ENCODE peak calls at places on chromosomes 12 and 14, in four cellular contexts. One of them, this sample, is unnamed.
A peak's percentile ranks its signal among the peaks of the same experiment; 100 is the strongest.

GRCh38 chr12:62886796-62887195 is 48.2 kb downstream of the PPM1H start:
- DNase-seq in effector memory CD4-positive, alpha-beta T cell: no peak
- DNase-seq in stomach: no peak
- DNase-seq in H1: no peak
- DNase-seq in this sample: no peak

GRCh38 chr14:90446405-90446804 is 49.6 kb downstream of the CALM1 start:
- DNase-seq in effector memory CD4-positive, alpha-beta T cell: no peak
- DNase-seq in stomach: no peak
- DNase-seq in H1: no peak
- DNase-seq in this sample: no peak

GRCh38 chr12:113077859-113078256 is 21.3 kb downstream of the DTX1 start:
- DNase-seq in effector memory CD4-positive, alpha-beta T cell: no peak
- DNase-seq in stomach: no peak
- DNase-seq in H1: no peak
- DNase-seq in this sample: no peak

GRCh38 chr14:75120546-75121291 is 6.1 kb downstream of the NEK9 start:
- DNase-seq in effector memory CD4-positive, alpha-beta T cell: no peak
- DNase-seq in stomach: no peak
- DNase-seq in H1: no peak
- DNase-seq in this sample: no peak

GRCh38 chr14:79040742-79041249 is 870.6 kb downstream of the NRXN3 start:
- DNase-seq in effector memory CD4-positive, alpha-beta T cell: no peak
- DNase-seq in stomach: no peak
- DNase-seq in H1: no peak
- DNase-seq in this sample: no peak

GRCh38 chr12:54304187-54304810 is 3.5 kb upstream of the NFE2 start:
- DNase-seq in effector memory CD4-positive, alpha-beta T cell: no peak
- DNase-seq in stomach: peak; percentile 88
- DNase-seq in H1: peak; percentile 59
- DNase-seq in this sample: peak; percentile 47

GRCh38 chr14:67883717-67884116 is 64.1 kb downstream of the RAD51B start:
- DNase-seq in effector memory CD4-positive, alpha-beta T cell: no peak
- DNase-seq in stomach: no peak
- DNase-seq in H1: no peak
- DNase-seq in this sample: no peak

GRCh38 chr12:110863161-110863560 is 16.4 kb downstream of the CCDC63 start:
- DNase-seq in effector memory CD4-positive, alpha-beta T cell: no peak
- DNase-seq in stomach: no peak
- DNase-seq in H1: no peak
- DNase-seq in this sample: no peak

GRCh38 chr12:54879132-54879531 is 24.8 kb downstream of the MUCL1 start:
- DNase-seq in effector memory CD4-positive, alpha-beta T cell: no peak
- DNase-seq in stomach: no peak
- DNase-seq in H1: no peak
- DNase-seq in this sample: no peak

GRCh38 chr14:31419179-31420012 is 954 bp downstream of the HEATR5A start:
- DNase-seq in effector memory CD4-positive, alpha-beta T cell: no peak
- DNase-seq in stomach: no peak
- DNase-seq in H1: no peak
- DNase-seq in this sample: no peak

GRCh38 chr12:131133015-131133905 is 179.6 kb downstream of the ADGRD1 start:
- DNase-seq in effector memory CD4-positive, alpha-beta T cell: no peak
- DNase-seq in stomach: no peak
- DNase-seq in H1: no peak
- DNase-seq in this sample: no peak

GRCh38 chr12:75666126-75666979 is 154.9 kb upstream of the KRR1 start:
- DNase-seq in effector memory CD4-positive, alpha-beta T cell: no peak
- DNase-seq in stomach: no peak
- DNase-seq in H1: no peak
- DNase-seq in this sample: no peak

GRCh38 chr14:89618309-89618708 is 201.3 kb upstream of the FOXN3 start:
- DNase-seq in effector memory CD4-positive, alpha-beta T cell: no peak
- DNase-seq in stomach: no peak
- DNase-seq in H1: no peak
- DNase-seq in this sample: no peak

GRCh38 chr14:77259025-77259715 is 11.8 kb downstream of the NGB start:
- DNase-seq in effector memory CD4-positive, alpha-beta T cell: no peak
- DNase-seq in stomach: no peak
- DNase-seq in H1: no peak
- DNase-seq in this sample: no peak

GRCh38 chr12:46473634-46474201 is 101.1 kb upstream of the SLC38A2 start:
- DNase-seq in effector memory CD4-positive, alpha-beta T cell: no peak
- DNase-seq in stomach: peak; percentile 71
- DNase-seq in H1: no peak
- DNase-seq in this sample: no peak

GRCh38 chr14:41830679-41831078 is 224.0 kb downstream of the LRFN5 start:
- DNase-seq in effector memory CD4-positive, alpha-beta T cell: no peak
- DNase-seq in stomach: no peak
- DNase-seq in H1: no peak
- DNase-seq in this sample: no peak

GRCh38 chr12:26126340-26127284 is 1.8 kb upstream of the BHLHE41 start:
- DNase-seq in effector memory CD4-positive, alpha-beta T cell: no peak
- DNase-seq in stomach: peak; percentile 86
- DNase-seq in H1: peak; percentile 85
- DNase-seq in this sample: peak; percentile 34

GRCh38 chr12:49875115-49875720 is 28.5 kb downstream of the FAIM2 start:
- DNase-seq in effector memory CD4-positive, alpha-beta T cell: no peak
- DNase-seq in stomach: no peak
- DNase-seq in H1: no peak
- DNase-seq in this sample: no peak

GRCh38 chr14:53103941-53104340 is 49.2 kb downstream of the DDHD1 start:
- DNase-seq in effector memory CD4-positive, alpha-beta T cell: no peak
- DNase-seq in stomach: no peak
- DNase-seq in H1: no peak
- DNase-seq in this sample: no peak

GRCh38 chr12:131371580-131372475 is 339.1 kb upstream of the SFSWAP start:
- DNase-seq in effector memory CD4-positive, alpha-beta T cell: no peak
- DNase-seq in stomach: no peak
- DNase-seq in H1: peak; percentile 24
- DNase-seq in this sample: no peak

GRCh38 chr12:57142727-57143126 is 4.7 kb downstream of the LRP1-AS start:
- DNase-seq in effector memory CD4-positive, alpha-beta T cell: no peak
- DNase-seq in stomach: no peak
- DNase-seq in H1: no peak
- DNase-seq in this sample: no peak

GRCh38 chr12:57139796-57140649 is 7.4 kb downstream of the LRP1-AS start:
- DNase-seq in effector memory CD4-positive, alpha-beta T cell: no peak
- DNase-seq in stomach: no peak
- DNase-seq in H1: no peak
- DNase-seq in this sample: no peak

GRCh38 chr12:57143454-57143853 is 4.0 kb downstream of the LRP1-AS start:
- DNase-seq in effector memory CD4-positive, alpha-beta T cell: no peak
- DNase-seq in stomach: no peak
- DNase-seq in H1: no peak
- DNase-seq in this sample: no peak

GRCh38 chr12:57142121-57142520 is 5.3 kb downstream of the LRP1-AS start:
- DNase-seq in effector memory CD4-positive, alpha-beta T cell: no peak
- DNase-seq in stomach: no peak
- DNase-seq in H1: no peak
- DNase-seq in this sample: no peak

DNA sequence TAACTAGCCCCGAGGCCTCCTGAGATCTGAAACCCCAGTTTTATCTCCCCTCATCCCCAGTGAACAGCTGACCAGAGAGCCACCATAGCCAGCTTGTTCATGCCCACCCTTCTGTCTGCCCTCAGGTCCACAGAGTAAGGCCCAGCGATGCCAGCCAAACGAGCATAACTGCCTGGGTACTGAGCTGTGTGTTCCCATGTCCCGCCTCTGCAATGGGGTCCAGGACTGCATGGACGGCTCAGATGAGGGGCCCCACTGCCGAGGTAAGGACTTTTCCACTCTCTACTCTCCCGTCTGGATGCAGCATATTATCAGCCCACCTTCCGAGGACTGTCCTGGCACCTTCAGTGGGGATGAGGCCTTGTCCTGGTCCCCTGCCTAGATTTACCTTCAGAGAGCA is 6.2 kb downstream of the LRP1-AS start:
- DNase-seq in effector memory CD4-positive, alpha-beta T cell: no peak
- DNase-seq in stomach: no peak
- DNase-seq in H1: no peak
- DNase-seq in this sample: no peak
- H3K4me1 ChIP-seq in effector memory CD4-positive, alpha-beta T cell: no peaks in the 10 kb centered on the region
- H3K4me1 ChIP-seq in stomach: peaks cover 31% of the 10 kb centered on the region
- H3K4me1 ChIP-seq in H1: peaks cover 7% of the 10 kb centered on the region
- H3K4me1 ChIP-seq in this sample: peaks cover 8% of the 10 kb centered on the region

GRCh38 chr12:121038861-121039654 is at the start of gene OASL:
- DNase-seq in effector memory CD4-positive, alpha-beta T cell: peak; percentile 74
- DNase-seq in stomach: peak; percentile 77
- DNase-seq in H1: no peak
- DNase-seq in this sample: no peak

GRCh38 chr12:121033625-121034349 is 5.3 kb downstream of the OASL start:
- DNase-seq in effector memory CD4-positive, alpha-beta T cell: peak; percentile 42
- DNase-seq in stomach: peak; percentile 38
- DNase-seq in H1: no peak
- DNase-seq in this sample: no peak

GRCh38 chr12:121034906-121035305 is 4.1 kb downstream of the OASL start:
- DNase-seq in effector memory CD4-positive, alpha-beta T cell: no peak
- DNase-seq in stomach: no peak
- DNase-seq in H1: no peak
- DNase-seq in this sample: no peak

DNA sequence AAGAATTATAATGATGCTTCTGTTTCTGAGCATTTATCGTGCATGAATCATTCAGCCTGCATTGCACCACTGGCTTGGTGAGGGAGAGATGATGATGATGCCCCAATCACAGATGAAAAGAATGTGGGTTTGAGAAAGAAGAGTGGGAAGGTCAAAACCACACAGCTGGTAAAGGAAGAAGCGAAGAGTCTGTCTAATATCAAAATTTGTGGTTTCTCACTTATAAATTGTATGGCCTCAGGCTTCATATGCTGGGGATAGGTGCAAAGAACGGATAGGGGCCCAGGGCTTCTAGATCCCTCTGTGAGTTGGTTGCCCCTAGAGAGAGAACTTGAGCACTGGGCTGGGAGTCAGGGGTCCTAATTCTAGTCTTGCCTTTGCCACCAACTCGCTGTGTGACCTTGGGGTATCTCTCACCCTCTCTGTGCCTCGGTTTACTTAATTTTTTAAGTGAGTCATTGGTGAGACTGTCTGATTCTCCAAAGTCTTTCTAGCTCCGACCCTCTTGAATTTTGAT is 2.2 kb downstream of the OASL start:
- DNase-seq in effector memory CD4-positive, alpha-beta T cell: no peak
- DNase-seq in stomach: no peak
- DNase-seq in H1: no peak
- DNase-seq in this sample: no peak
- H3K4me3 ChIP-seq in effector memory CD4-positive, alpha-beta T cell: no peak overlapping the region
- H3K4me3 ChIP-seq in stomach: peak overlapping the region; percentile 54
- H3K4me3 ChIP-seq in H1: no peak overlapping the region
- H3K4me3 ChIP-seq in this sample: no peak overlapping the region

DNA sequence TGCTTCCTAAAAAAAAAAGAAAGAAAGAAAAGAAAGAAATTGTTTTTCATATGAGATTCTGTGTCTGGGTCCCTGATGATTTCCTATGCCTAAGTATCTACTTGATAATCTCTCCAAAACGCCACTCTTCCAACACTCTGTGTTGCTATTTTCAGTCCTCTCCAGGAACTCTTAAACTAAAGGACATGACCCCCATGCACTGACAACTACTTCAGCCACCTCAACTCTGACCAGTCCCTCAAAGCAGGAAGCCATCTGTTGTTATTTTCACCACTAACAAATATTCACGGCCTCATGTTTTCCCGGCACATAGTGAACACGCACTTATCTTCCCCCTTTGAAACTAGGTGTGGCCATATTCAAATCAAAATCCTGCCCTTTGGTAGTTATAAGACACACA is 259.3 kb downstream of the PPFIA2 start:
- DNase-seq in effector memory CD4-positive, alpha-beta T cell: no peak
- DNase-seq in stomach: no peak
- DNase-seq in H1: no peak
- DNase-seq in this sample: no peak
- H3K4me1 ChIP-seq in effector memory CD4-positive, alpha-beta T cell: no peaks in the 10 kb centered on the region
- H3K4me1 ChIP-seq in stomach: no peaks in the 10 kb centered on the region
- H3K4me1 ChIP-seq in H1: no peaks in the 10 kb centered on the region
- H3K4me1 ChIP-seq in this sample: no peaks in the 10 kb centered on the region

GRCh38 chr14:101223561-101224162 is 320.1 kb upstream of the RTL1 start:
- DNase-seq in effector memory CD4-positive, alpha-beta T cell: no peak
- DNase-seq in stomach: no peak
- DNase-seq in H1: no peak
- DNase-seq in this sample: no peak
- H3K4me3 ChIP-seq in effector memory CD4-positive, alpha-beta T cell: no peak overlapping the region
- H3K4me3 ChIP-seq in stomach: no peak overlapping the region
- H3K4me3 ChIP-seq in H1: no peak overlapping the region
- H3K4me3 ChIP-seq in this sample: no peak overlapping the region

DNA sequence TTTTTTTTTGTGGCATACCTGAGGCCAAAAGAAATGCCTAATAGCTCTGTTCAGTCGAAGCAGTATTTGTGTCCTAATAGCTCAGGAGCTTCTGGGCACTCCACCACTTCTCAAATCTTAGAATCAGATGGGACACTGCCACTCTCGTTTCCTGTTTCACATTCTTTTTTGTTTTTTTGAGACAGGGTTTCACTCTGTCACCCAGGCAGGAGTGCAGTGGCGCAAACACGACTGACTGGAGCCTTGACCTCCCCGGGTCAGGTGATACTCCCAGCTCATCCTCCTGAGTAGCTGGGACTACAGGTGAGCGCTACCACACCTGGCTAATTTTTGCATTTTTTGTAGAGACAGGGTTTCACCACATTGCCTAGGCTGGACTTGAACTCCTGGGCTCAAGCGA is 52.7 kb downstream of the SPPL3 start:
- DNase-seq in effector memory CD4-positive, alpha-beta T cell: no peak
- DNase-seq in stomach: no peak
- DNase-seq in H1: no peak
- DNase-seq in this sample: no peak
- H3K4me1 ChIP-seq in effector memory CD4-positive, alpha-beta T cell: peaks cover 7% of the 10 kb centered on the region
- H3K4me1 ChIP-seq in stomach: peaks cover 19% of the 10 kb centered on the region
- H3K4me1 ChIP-seq in H1: no peaks in the 10 kb centered on the region
- H3K4me1 ChIP-seq in this sample: peaks cover 41% of the 10 kb centered on the region

GRCh38 chr12:1532367-1532752 is 62.0 kb downstream of the FBXL14 start:
- DNase-seq in effector memory CD4-positive, alpha-beta T cell: no peak
- DNase-seq in stomach: no peak
- DNase-seq in H1: no peak
- DNase-seq in this sample: no peak
- H3K4me3 ChIP-seq in effector memory CD4-positive, alpha-beta T cell: no peak overlapping the region
- H3K4me3 ChIP-seq in stomach: no peak overlapping the region
- H3K4me3 ChIP-seq in H1: no peak overlapping the region
- H3K4me3 ChIP-seq in this sample: no peak overlapping the region

DNA sequence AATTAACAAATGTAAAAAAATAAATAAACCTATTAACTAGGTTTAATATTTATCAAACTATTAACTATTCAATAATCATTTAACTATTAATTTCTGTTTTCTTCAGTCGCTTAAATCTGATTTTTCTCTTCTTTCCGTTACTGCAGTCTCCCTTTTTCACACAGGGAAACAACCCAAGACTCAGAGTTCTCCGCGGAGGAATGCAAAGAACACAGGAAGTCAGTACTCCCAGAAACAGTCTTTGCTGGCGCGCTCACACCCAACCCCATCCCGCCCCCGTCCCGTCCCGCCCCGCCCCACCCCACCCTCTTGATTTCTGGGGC is 355 bp upstream of the METTL17 start:
- DNase-seq in effector memory CD4-positive, alpha-beta T cell: no peak
- DNase-seq in stomach: no peak
- DNase-seq in H1: no peak
- DNase-seq in this sample: no peak
- H3K4me1 ChIP-seq in effector memory CD4-positive, alpha-beta T cell: peaks cover 19% of the 10 kb centered on the region
- H3K4me1 ChIP-seq in stomach: peaks cover 28% of the 10 kb centered on the region
- H3K4me1 ChIP-seq in H1: peaks cover 4% of the 10 kb centered on the region
- H3K4me1 ChIP-seq in this sample: peaks cover 59% of the 10 kb centered on the region